ENCODE peak calls at places on chromosomes 1 and 21, in nine cellular contexts. D, Y, S, T, X, O, A, V and W are unnamed samples.

GRCh38 chr1:233412812-233413211 is 85.3 kb downstream of the MAP3K21 start:
- DNase-seq in S (no peak), X (no peak), A (no peak), T (no peak), O (no peak), V (no peak), D (no peak), Y (no peak), W (no peak)

GRCh38 chr1:246947255-246947654 is 15.5 kb upstream of the AHCTF1 start:
- DNase-seq in V (peak), Y (peak), S (no peak), A (peak), X (no peak), T (peak), D (no peak), O (no peak), W (no peak)

GRCh38 chr1:145878724-145879123 is 6.9 kb downstream of the ANKRD35 start:
- DNase-seq in O (no peak), T (no peak), A (peak), V (no peak), X (no peak), S (no peak), D (no peak), Y (no peak), W (no peak)

GRCh38 chr1:184387871-184388670 is 1.2 kb downstream of the C1orf21 start:
- DNase-seq in Y (peak), D (peak), V (no peak), T (peak), S (peak), O (no peak), X (peak), A (peak), W (no peak)

GRCh38 chr1:56135069-56135863 is 444.1 kb downstream of the PLPP3 start:
- DNase-seq in A (peak), D (no peak), X (no peak), V (no peak), Y (no peak), T (no peak), O (no peak), S (no peak), W (no peak)

GRCh38 chr1:223483511-223483910 is 90.3 kb downstream of the CCDC185 start:
- DNase-seq in X (no peak), S (no peak), T (no peak), V (no peak), Y (no peak), D (no peak), O (no peak), A (no peak), W (no peak)

GRCh38 chr1:28178690-28179485 is 2.4 kb upstream of the PTAFR start:
- DNase-seq in A (no peak), O (no peak), T (no peak), S (no peak), V (no peak), Y (no peak), D (peak), X (peak), W (no peak)

GRCh38 chr1:205991237-205991636 is 12.0 kb downstream of the RAB7B start:
- DNase-seq in S (no peak), T (no peak), D (no peak), O (no peak), A (peak), V (no peak), X (no peak), Y (no peak), W (no peak)

GRCh38 chr1:231053493-231054162 is 13.6 kb upstream of the FAM89A start:
- DNase-seq in O (no peak), S (no peak), Y (peak), A (peak), X (no peak), T (peak), D (no peak), V (no peak), W (no peak)

GRCh38 chr1:152842556-152842955 is at the start of gene LCE6A:
- DNase-seq in O (no peak), Y (no peak), V (no peak), T (no peak), S (no peak), X (no peak), D (no peak), A (no peak), W (no peak)

GRCh38 chr21:34530264-34530663 is 18.3 kb upstream of the KCNE1 start:
- DNase-seq in A (peak), V (no peak), D (no peak), X (no peak), O (no peak), S (no peak), Y (no peak), T (no peak), W (no peak)

GRCh38 chr1:107842241-107842640 is 122.7 kb downstream of the VAV3 start:
- DNase-seq in S (peak), X (no peak), T (no peak), V (no peak), O (no peak), A (no peak), Y (no peak), D (no peak), W (no peak)

GRCh38 chr1:153789478-153790148 is 14.4 kb downstream of the SLC27A3 start:
- DNase-seq in V (no peak), X (peak), D (no peak), O (no peak), T (no peak), A (no peak), Y (peak), S (no peak), W (peak)

DNA sequence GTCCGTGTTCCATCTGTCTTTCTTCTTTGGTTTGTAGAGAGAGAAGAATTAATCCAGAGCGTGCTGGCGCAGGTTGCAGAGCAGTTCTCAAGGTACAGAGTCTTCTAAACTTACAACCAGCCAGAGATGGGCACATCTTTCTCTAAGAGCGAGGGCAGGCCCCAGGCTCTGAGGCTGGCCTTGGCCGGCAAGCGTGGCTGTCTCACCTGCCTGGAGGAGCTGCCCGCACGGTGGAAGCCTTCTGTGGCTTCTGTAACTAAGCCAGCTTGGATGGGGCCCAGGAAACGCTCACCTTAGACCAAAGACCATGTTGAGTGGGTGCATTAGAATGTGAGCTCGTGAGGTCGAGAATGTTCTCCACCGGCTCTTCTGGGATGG is 78.6 kb downstream of the PDE9A start:
- DNase-seq in V (no peak), D (no peak), O (no peak), X (no peak), T (no peak), A (no peak), Y (no peak), S (no peak), W (no peak)
- H3K27ac ChIP-seq in V (no peak), D (no peak), O (no peak), X (no peak), T (no peak), A (no peak), Y (peak), S (no peak), W (no peak)

GRCh38 chr1:162536511-162536910 is 25.0 kb upstream of the UAP1 start:
- DNase-seq in V (no peak), T (no peak), Y (no peak), O (no peak), D (no peak), X (no peak), A (peak), S (no peak), W (no peak)
- H3K27ac ChIP-seq in V (no peak), T (no peak), Y (no peak), O (no peak), D (no peak), X (no peak), A (no peak), S (peak), W (no peak)

GRCh38 chr1:229231754-229232119 is 39.2 kb upstream of the RAB4A start:
- DNase-seq in D (no peak), X (no peak), S (no peak), V (no peak), A (no peak), Y (no peak), T (no peak), O (no peak), W (no peak)
- H3K27ac ChIP-seq in D (no peak), X (no peak), S (peak), V (no peak), A (no peak), Y (peak), T (no peak), O (no peak), W (no peak)

DNA sequence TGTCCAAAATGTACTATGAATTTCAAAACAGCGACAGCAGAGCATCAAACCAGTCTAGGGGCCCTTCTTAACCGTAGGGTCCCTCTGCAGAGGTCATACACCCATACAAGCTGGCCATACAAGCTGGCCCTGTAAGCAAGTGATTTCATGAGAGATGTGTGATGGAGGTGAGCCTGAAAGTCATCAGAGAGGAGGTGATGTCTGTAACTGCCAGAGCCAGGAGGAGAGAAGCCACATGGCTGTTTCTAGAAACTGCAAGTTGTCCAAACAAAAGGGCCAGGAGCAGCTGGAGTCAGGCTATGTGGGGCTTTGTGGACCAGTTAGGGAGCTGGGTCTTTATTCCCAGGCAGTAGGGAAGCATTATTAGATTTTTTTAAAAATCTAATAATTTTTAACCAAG is 14.8 kb upstream of the SERINC2 start:
- DNase-seq in D (no peak), O (no peak), V (no peak), A (no peak), S (no peak), Y (no peak), T (no peak), X (no peak), W (no peak)
- H3K27ac ChIP-seq in D (no peak), O (no peak), V (no peak), A (peak), S (no peak), Y (no peak), T (no peak), X (no peak), W (no peak)

DNA sequence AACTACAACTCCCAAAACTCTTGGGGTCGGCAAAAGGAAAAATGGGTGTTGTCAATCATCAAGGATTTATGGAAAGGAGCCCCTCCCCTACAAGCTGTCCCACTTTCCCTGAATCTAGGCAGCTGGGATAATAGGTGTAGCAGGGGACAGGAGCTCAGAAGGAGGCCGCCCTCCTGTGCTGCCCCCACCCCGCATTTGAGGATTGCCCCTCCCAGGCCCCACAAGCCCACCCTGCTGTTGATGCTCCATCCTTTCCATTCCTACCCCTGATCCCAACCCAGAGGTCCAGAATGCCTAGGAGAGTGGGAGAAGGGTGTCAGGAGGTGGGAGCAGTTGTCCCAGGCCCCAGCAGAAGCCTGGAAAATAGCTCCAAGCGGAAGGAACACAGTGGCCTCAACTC is 1.9 kb upstream of the MRPL24 start:
- DNase-seq in S (no peak), A (no peak), V (no peak), Y (no peak), O (no peak), D (peak), X (peak), T (no peak), W (no peak)
- H3K27ac ChIP-seq in S (no peak), A (no peak), V (no peak), Y (peak), O (no peak), D (no peak), X (peak), T (no peak), W (no peak)

GRCh38 chr1:89831462-89832113 is 10.8 kb downstream of the LRRC8D start:
- DNase-seq in V (no peak), S (no peak), T (no peak), D (no peak), Y (no peak), O (no peak), A (no peak), X (no peak), W (no peak)
- H3K27ac ChIP-seq in V (no peak), S (no peak), T (no peak), D (no peak), Y (no peak), O (no peak), A (no peak), X (no peak), W (no peak)

DNA sequence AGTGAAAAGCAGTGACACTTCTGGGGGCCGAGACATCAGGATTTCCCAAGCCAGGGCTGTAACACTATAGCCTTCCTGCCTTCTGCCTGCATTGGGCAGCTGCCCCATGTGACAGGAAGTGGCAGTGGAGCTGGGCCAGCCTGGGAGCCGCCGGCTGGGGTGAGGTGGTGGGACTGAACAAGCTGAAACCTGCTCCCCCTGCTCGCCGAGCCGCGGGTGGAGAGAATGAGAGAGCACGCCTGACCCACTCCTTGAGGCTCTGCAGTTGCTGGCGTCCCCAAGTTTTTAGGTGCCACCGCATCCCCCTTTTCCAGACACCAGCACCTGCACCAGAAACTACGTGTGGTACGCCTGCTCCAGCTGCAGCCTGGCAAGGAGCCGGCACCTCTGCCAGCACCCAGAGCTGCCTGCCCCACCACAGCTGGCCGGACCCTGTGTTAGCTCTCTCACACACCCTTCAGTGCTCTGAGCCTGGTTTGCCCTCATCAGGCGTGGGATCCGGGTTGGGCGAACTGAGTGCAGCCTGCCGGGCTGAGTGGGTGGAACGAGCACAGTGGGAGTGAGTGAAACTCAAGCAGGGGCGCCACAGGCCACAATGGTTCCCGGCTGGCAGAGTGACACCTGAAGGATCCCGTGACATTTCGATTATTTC is 119.4 kb downstream of the AKT3 start:
- DNase-seq in Y (no peak), X (peak), D (peak), S (no peak), A (no peak), T (no peak), O (no peak), V (no peak), W (no peak)
- H3K27ac ChIP-seq in Y (no peak), X (peak), D (peak), S (no peak), A (no peak), T (no peak), O (no peak), V (peak), W (no peak)